ENCODE peak calls at places on chromosomes 3 and 15, in four cellular contexts. B, N, X and F are unnamed samples.

GRCh38 chr3:169104972-169105371 is 558.5 kb downstream of the MECOM start:
- DNase-seq in B (no peak), N (no peak), X (no peak), F (no peak)

GRCh38 chr15:87155771-87156170 is 1076.1 kb downstream of the AGBL1 start:
- DNase-seq in B (no peak), N (no peak), X (no peak), F (no peak)

GRCh38 chr3:46353639-46354410 is at the start of gene CCR2:
- DNase-seq in B (no peak), N (no peak), X (no peak), F (no peak)

GRCh38 chr15:43105077-43105769 is 615 bp downstream of the UBR1 start:
- DNase-seq in B (peak; percentile 53), N (no peak), X (no peak), F (peak; percentile 33)

GRCh38 chr3:73954506-73954905 is 329.8 kb upstream of the PDZRN3 start:
- DNase-seq in B (no peak), N (no peak), X (no peak), F (no peak)

GRCh38 chr3:39202094-39202493 is 9.7 kb upstream of the XIRP1 start:
- DNase-seq in B (no peak), N (no peak), X (no peak), F (no peak)

GRCh38 chr3:39541917-39542329 is 74.4 kb downstream of the MOBP start:
- DNase-seq in B (no peak), N (no peak), X (no peak), F (no peak)

GRCh38 chr3:184334470-184335158 is 2.8 kb upstream of the FAM131A start:
- DNase-seq in B (no peak), N (peak; percentile 71), X (peak; percentile 25), F (no peak)

GRCh38 chr15:91866371-91866905 is 12.9 kb downstream of the SLCO3A1 start:
- DNase-seq in B (no peak), N (peak; percentile 40), X (no peak), F (no peak)

GRCh38 chr3:13452490-13453335 is 27.4 kb upstream of the HDAC11 start:
- DNase-seq in B (peak; percentile 66), N (peak; percentile 52), X (peak; percentile 32), F (peak; percentile 24)

GRCh38 chr3:25532763-25533162 is 104.7 kb downstream of the RARB start:
- DNase-seq in B (peak; percentile 50), N (no peak), X (no peak), F (no peak)

GRCh38 chr15:52076889-52077781 is 35.4 kb downstream of the BCL2L10 start:
- DNase-seq in B (peak; percentile 83), N (no peak), X (no peak), F (peak; percentile 54)

GRCh38 chr3:170178631-170179030 is 2.9 kb downstream of the PHC3 start:
- DNase-seq in B (peak; percentile 82), N (no peak), X (no peak), F (peak; percentile 41)

GRCh38 chr3:47381317-47382157 is 716 bp downstream of the PTPN23 start:
- DNase-seq in B (peak; percentile 93), N (peak; percentile 91), X (peak; percentile 89), F (peak; percentile 91)

GRCh38 chr15:81888748-81889479 is 156.9 kb downstream of the MEX3B start:
- DNase-seq in B (no peak), N (no peak), X (no peak), F (no peak)

GRCh38 chr3:4734454-4734853 is 241.3 kb downstream of the ITPR1 start:
- DNase-seq in B (no peak), N (no peak), X (no peak), F (no peak)

GRCh38 chr3:132317229-132317948 is at the start of gene ACP3:
- DNase-seq in B (no peak), N (peak; percentile 46), X (peak; percentile 63), F (peak; percentile 15)

GRCh38 chr3:151579571-151580270 is 118.9 kb upstream of the IGSF10 start:
- DNase-seq in B (no peak), N (no peak), X (no peak), F (no peak)

GRCh38 chr3:134976948-134977347 is 181.9 kb downstream of the EPHB1 start:
- DNase-seq in B (no peak), N (no peak), X (no peak), F (no peak)

GRCh38 chr3:123169930-123170329 is 31.8 kb upstream of the SEC22A start:
- DNase-seq in B (no peak), N (no peak), X (no peak), F (no peak)

GRCh38 chr3:71862374-71863145 is 77.6 kb upstream of the PROK2 start:
- DNase-seq in B (no peak), N (no peak), X (no peak), F (no peak)

GRCh38 chr3:146881366-146881765 is 276.2 kb upstream of the PLSCR5 start:
- DNase-seq in B (no peak), N (no peak), X (no peak), F (no peak)
- TF ChIP-seq POLR2A in B (no peak), N (no peak), X (no peak), F (no peak)

GRCh38 chr3:157532529-157533297 is 29.5 kb upstream of the VEPH1 start:
- DNase-seq in B (no peak), N (peak; percentile 38), X (no peak), F (no peak)

GRCh38 chr3:157531301-157531660 is 28.1 kb upstream of the VEPH1 start:
- DNase-seq in B (no peak), N (no peak), X (no peak), F (no peak)

GRCh38 chr3:157530637-157531300 is 27.6 kb upstream of the VEPH1 start:
- DNase-seq in B (no peak), N (no peak), X (no peak), F (no peak)

GRCh38 chr3:157533298-157533870 is 30.2 kb upstream of the VEPH1 start:
- DNase-seq in B (no peak), N (no peak), X (no peak), F (no peak)

DNA sequence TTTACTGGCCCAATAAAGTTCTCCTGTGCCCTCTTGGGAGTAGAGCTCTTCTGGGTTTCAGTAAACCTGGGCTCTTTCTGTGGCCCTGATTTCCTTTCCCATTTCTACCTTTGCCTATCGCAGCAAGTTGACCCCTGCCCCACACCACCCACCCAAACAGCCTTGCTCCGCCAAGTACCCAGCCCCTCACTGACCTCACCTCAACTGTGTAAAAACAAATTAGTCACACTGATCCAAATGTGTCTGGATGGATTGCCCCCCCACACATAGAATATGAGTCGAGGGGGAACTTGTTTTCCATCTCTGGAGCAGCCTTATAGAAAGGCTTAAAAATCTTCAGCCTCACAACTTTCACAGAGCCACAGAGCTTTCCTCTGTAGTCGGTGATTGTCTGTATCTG is 28.6 kb upstream of the VEPH1 start:
- DNase-seq in B (no peak), N (no peak), X (no peak), F (no peak)
- H3K4me3 ChIP-seq in B (no peak overlapping the region), N (no peak overlapping the region), X (no peak overlapping the region), F (no peak overlapping the region)

GRCh38 chr3:24522155-24522579 is 27.5 kb upstream of the THRB start:
- DNase-seq in B (no peak), N (no peak), X (no peak), F (no peak)
- H3K27ac ChIP-seq in B (no peak overlapping the region), N (no peak overlapping the region), X (peak overlapping the region; percentile 76), F (peak overlapping the region; percentile 71)

GRCh38 chr15:41561104-41561776 is 2.2 kb downstream of the TYRO3 start:
- DNase-seq in B (no peak), N (no peak), X (no peak), F (no peak)

GRCh38 chr15:41557673-41558399 is 1.2 kb upstream of the TYRO3 start:
- DNase-seq in B (peak; percentile 84), N (peak; percentile 80), X (peak; percentile 66), F (peak; percentile 60)

GRCh38 chr15:41558400-41559238 is at the start of gene TYRO3:
- DNase-seq in B (peak; percentile 84), N (peak; percentile 65), X (peak; percentile 60), F (peak; percentile 66)

GRCh38 chr15:41559489-41560177 is 621 bp downstream of the TYRO3 start:
- DNase-seq in B (no peak), N (no peak), X (no peak), F (no peak)

DNA sequence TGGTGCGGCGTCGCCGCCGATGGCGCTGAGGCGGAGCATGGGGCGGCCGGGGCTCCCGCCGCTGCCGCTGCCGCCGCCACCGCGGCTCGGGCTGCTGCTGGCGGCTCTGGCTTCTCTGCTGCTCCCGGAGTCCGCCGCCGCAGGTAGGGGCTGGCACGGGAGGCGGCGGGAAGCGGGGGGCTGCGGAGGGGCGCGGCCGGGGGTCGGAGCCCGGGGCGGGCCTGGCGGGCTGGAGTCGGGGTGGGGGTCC is 152 bp downstream of the TYRO3 start:
- DNase-seq in B (no peak), N (no peak), X (no peak), F (no peak)
- TF ChIP-seq POLR2A in B (no peak), N (no peak), X (no peak), F (no peak)

GRCh38 chr3:23809294-23809693 is 3.5 kb downstream of the UBE2E1 start:
- DNase-seq in B (no peak), N (no peak), X (no peak), F (no peak)
- H3K4me3 ChIP-seq in B (no peak overlapping the region), N (no peak overlapping the region), X (no peak overlapping the region), F (no peak overlapping the region)

GRCh38 chr15:99970891-99971330 is 237.7 kb upstream of the LYSMD4 start:
- DNase-seq in B (no peak), N (no peak), X (no peak), F (no peak)
- H3K27ac ChIP-seq in B (no peak overlapping the region), N (no peak overlapping the region), X (no peak overlapping the region), F (no peak overlapping the region)

DNA sequence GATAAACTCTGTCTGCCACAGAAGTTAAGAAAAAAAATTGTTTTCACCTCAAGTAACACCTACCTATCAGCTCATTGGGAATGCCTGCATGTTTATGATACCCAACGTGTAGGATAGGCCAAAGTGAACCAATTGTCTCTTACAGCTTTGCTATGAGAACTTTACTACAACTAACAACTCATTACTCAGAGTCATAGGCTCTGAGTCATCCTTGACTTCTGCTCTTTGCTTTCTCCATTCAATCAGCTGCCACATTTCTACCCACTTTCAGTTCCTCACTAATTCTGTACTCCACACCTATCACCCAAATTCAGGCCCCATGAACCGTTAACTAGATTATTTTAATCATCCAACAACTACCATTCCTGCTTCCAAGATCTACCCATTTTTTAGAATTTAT is 843.9 kb downstream of the TUSC7 start:
- DNase-seq in B (no peak), N (no peak), X (no peak), F (no peak)
- TF ChIP-seq POLR2A in B (no peak), N (no peak), X (no peak), F (no peak)

GRCh38 chr3:197421021-197421420 is 122.6 kb upstream of the DLG1 start:
- DNase-seq in B (no peak), N (no peak), X (no peak), F (no peak)

GRCh38 chr3:197420566-197420965 is 122.2 kb upstream of the DLG1 start:
- DNase-seq in B (no peak), N (no peak), X (no peak), F (no peak)

GRCh38 chr3:197423376-197423775 is 125.0 kb upstream of the DLG1 start:
- DNase-seq in B (no peak), N (no peak), X (no peak), F (no peak)

GRCh38 chr3:197424674-197425484 is 126.5 kb upstream of the DLG1 start:
- DNase-seq in B (no peak), N (no peak), X (no peak), F (no peak)

GRCh38 chr3:197422506-197422905 is 124.1 kb upstream of the DLG1 start:
- DNase-seq in B (no peak), N (no peak), X (no peak), F (no peak)
- H3K4me3 ChIP-seq in B (no peak overlapping the region), N (no peak overlapping the region), X (no peak overlapping the region), F (no peak overlapping the region)